ENCODE peak calls at places on chromosome 20, in four cellular contexts. O is Panc1, A is AG10803, N is GM13977. U is an unnamed sample.

GRCh38 chr20:32973077-32973717 is 31.0 kb downstream of the SUN5 start:
- DNase-seq in O (no peak), A (no peak), N (no peak), U (peak)

GRCh38 chr20:34627458-34627857 is 49.4 kb downstream of the PIGU start:
- DNase-seq in O (no peak), A (no peak), N (no peak), U (no peak)

GRCh38 chr20:13006825-13007224 is 1.9 kb upstream of the SPTLC3 start:
- DNase-seq in O (no peak), A (peak), N (no peak), U (no peak)

GRCh38 chr20:59955131-59955796 is 3.0 kb upstream of the CDH26 start:
- DNase-seq in O (no peak), A (peak), N (no peak), U (peak)

GRCh38 chr20:57888591-57888990 is 178.8 kb upstream of the PMEPA1 start:
- DNase-seq in O (no peak), A (no peak), N (no peak), U (no peak)

GRCh38 chr20:44460795-44461141 is 14.9 kb upstream of the TTPAL start:
- DNase-seq in O (no peak), A (peak), N (peak), U (peak)

GRCh38 chr20:33658510-33658909 is 3.6 kb upstream of the C20orf144 start:
- DNase-seq in O (no peak), A (no peak), N (no peak), U (no peak)

GRCh38 chr20:17495826-17496225 is 35.4 kb downstream of the BFSP1 start:
- DNase-seq in O (no peak), A (no peak), N (no peak), U (no peak)

GRCh38 chr20:52190437-52191131 is 995 bp downstream of the ZFP64 start:
- DNase-seq in O (peak), A (peak), N (peak), U (peak)

GRCh38 chr20:51871943-51872342 is 69.6 kb upstream of the SALL4 start:
- DNase-seq in O (no peak), A (no peak), N (no peak), U (no peak)

GRCh38 chr20:26276811-26277210 is 580.2 kb upstream of the ZNF337 start:
- DNase-seq in O (no peak), A (peak), N (no peak), U (no peak)

GRCh38 chr20:12976720-12977633 is 31.8 kb upstream of the SPTLC3 start:
- DNase-seq in O (no peak), A (no peak), N (no peak), U (no peak)

GRCh38 chr20:32165836-32166545 is 41.6 kb downstream of the PLAGL2 start:
- DNase-seq in O (no peak), A (no peak), N (no peak), U (no peak)

GRCh38 chr20:63884506-63885263 is 10.2 kb upstream of the DNAJC5 start:
- DNase-seq in O (no peak), A (no peak), N (peak), U (peak)

GRCh38 chr20:24465730-24466129 is 3.7 kb upstream of the SYNDIG1 start:
- DNase-seq in O (no peak), A (peak), N (no peak), U (no peak)

U was measured in GM13976.